ENCODE peak calls at places on chromosomes 2 and 18, in six cellular contexts. B, O, W, J, H and C are unnamed samples.

GRCh38 chr2:143581989-143582719 is 452.9 kb downstream of the ARHGAP15 start:
- DNase-seq in W (no peak), O (peak; percentile 52), H (no peak), J (no peak), B (no peak), C (no peak)

GRCh38 chr18:24000613-24001490 is 13.7 kb upstream of the TTC39C start:
- DNase-seq in J (no peak), O (no peak), H (no peak), W (no peak), B (no peak), C (no peak)

GRCh38 chr18:52459890-52460289 is 119.9 kb downstream of the DCC start:
- DNase-seq in H (no peak), O (no peak), B (no peak), J (no peak), W (no peak), C (no peak)

GRCh38 chr2:207317358-207317984 is 151.7 kb upstream of the KLF7 start:
- DNase-seq in B (no peak), H (no peak), O (peak; percentile 64), J (no peak), W (no peak), C (no peak)

GRCh38 chr2:118521272-118521671 is 326.2 kb downstream of the EN1 start:
- DNase-seq in W (no peak), O (no peak), B (no peak), J (no peak), H (no peak), C (no peak)

GRCh38 chr2:224252601-224253000 is 149.3 kb downstream of the FAM124B start:
- DNase-seq in J (no peak), W (no peak), H (no peak), O (peak; percentile 75), B (peak; percentile 33), C (no peak)

GRCh38 chr2:120481446-120482194 is 135.7 kb downstream of the INHBB start:
- DNase-seq in B (no peak), J (no peak), H (no peak), O (no peak), W (no peak), C (no peak)

GRCh38 chr2:151833984-151834383 is 5.8 kb upstream of the ARL5A start:
- DNase-seq in J (no peak), O (no peak), W (no peak), H (no peak), B (no peak), C (no peak)

GRCh38 chr2:216700088-216700567 is 4.8 kb upstream of the IGFBP5 start:
- DNase-seq in W (no peak), J (no peak), O (no peak), B (no peak), H (no peak), C (no peak)

GRCh38 chr2:145007673-145008263 is 487.8 kb upstream of the ZEB2 start:
- DNase-seq in H (no peak), O (peak; percentile 66), B (peak; percentile 21), J (no peak), W (no peak), C (no peak)

GRCh38 chr2:20110876-20111275 is 59.4 kb upstream of the LAPTM4A start:
- DNase-seq in H (no peak), J (no peak), O (no peak), B (no peak), W (no peak), C (no peak)

GRCh38 chr2:18404708-18405107 is 155.7 kb downstream of the RDH14 start:
- DNase-seq in B (no peak), O (no peak), H (no peak), J (peak; percentile 22), W (no peak), C (no peak)

GRCh38 chr2:84856785-84857184 is 24.1 kb downstream of the TRABD2A start:
- DNase-seq in J (no peak), O (no peak), H (no peak), W (no peak), B (no peak), C (no peak)

GRCh38 chr2:9714630-9715214 is 83.9 kb upstream of the YWHAQ start:
- DNase-seq in O (no peak), W (no peak), B (no peak), J (no peak), H (no peak), C (no peak)

GRCh38 chr2:152084076-152084475 is 14.8 kb downstream of the CACNB4 start:
- DNase-seq in J (no peak), W (no peak), B (no peak), O (no peak), H (no peak), C (no peak)

GRCh38 chr2:214242797-214243196 is 168.1 kb upstream of the VWC2L start:
- DNase-seq in W (no peak), B (no peak), H (no peak), O (peak; percentile 3), J (no peak), C (no peak)

GRCh38 chr2:170166735-170167134 is 11.2 kb upstream of the MYO3B start:
- DNase-seq in J (no peak), B (no peak), H (no peak), W (no peak), O (no peak), C (no peak)

GRCh38 chr2:40204268-40204667 is 247.6 kb downstream of the SLC8A1 start:
- DNase-seq in W (peak; percentile 49), B (no peak), O (peak; percentile 58), J (no peak), H (no peak), C (no peak)

GRCh38 chr2:10547663-10548384 is 99.7 kb upstream of the ODC1 start:
- DNase-seq in O (no peak), J (peak; percentile 80), B (no peak), W (no peak), H (no peak), C (no peak)

GRCh38 chr2:98564541-98565164 is 43.7 kb downstream of the COA5 start:
- DNase-seq in W (no peak), O (no peak), J (no peak), H (no peak), B (no peak), C (no peak)

GRCh38 chr2:129744649-129745048 is 234.8 kb upstream of the RAB6C start:
- DNase-seq in W (no peak), J (peak; percentile 75), O (no peak), H (no peak), B (no peak), C (no peak)

GRCh38 chr2:148552675-148553331 is 91.7 kb upstream of the EPC2 start:
- DNase-seq in B (peak; percentile 26), J (no peak), W (no peak), O (peak; percentile 22), H (no peak), C (no peak)

GRCh38 chr18:43312891-43313290 is 35.6 kb upstream of the SYT4 start:
- DNase-seq in H (no peak), W (no peak), O (no peak), J (no peak), B (no peak), C (no peak)

GRCh38 chr2:8310557-8311455 is 371.1 kb upstream of the ID2 start:
- DNase-seq in W (no peak), B (no peak), O (no peak), J (no peak), H (no peak), C (peak; percentile 34)

GRCh38 chr2:14256890-14257289 is 375.6 kb upstream of the LRATD1 start:
- DNase-seq in B (no peak), J (no peak), H (no peak), O (no peak), W (no peak), C (no peak)